ENCODE peak calls at places on chromosomes 3 and 15, in four cellular contexts. N is uterus, R is breast epithelium, S is HFF-Myc. V is an unnamed sample.

GRCh38 chr3:172673210-172673679 is 37.6 kb downstream of the NCEH1 start:
- DNase-seq in N (no peak), S (peak; percentile 67), R (no peak), V (no peak)

GRCh38 chr3:99883138-99883461 is 65.4 kb downstream of the CMSS1 start:
- DNase-seq in N (no peak), S (no peak), R (no peak), V (no peak)

GRCh38 chr15:99943466-99943865 is 210.2 kb upstream of the LYSMD4 start:
- DNase-seq in R (no peak), N (no peak), S (no peak), V (no peak)

GRCh38 chr15:35458176-35458856 is 87.6 kb downstream of the DPH6 start:
- DNase-seq in N (no peak), R (no peak), S (no peak), V (no peak)

GRCh38 chr3:127711021-127711420 is 38.3 kb downstream of the ABTB1 start:
- DNase-seq in N (no peak), S (no peak), R (no peak), V (no peak)

GRCh38 chr3:13104511-13104910 is 31.3 kb upstream of the IQSEC1 start:
- DNase-seq in R (no peak), N (no peak), S (no peak), V (no peak)

GRCh38 chr15:79724312-79724711 is 172.5 kb downstream of the MTHFS start:
- DNase-seq in S (peak; percentile 12), R (no peak), N (no peak), V (no peak)

GRCh38 chr15:88918738-88919137 is 5.6 kb upstream of the MFGE8 start:
- DNase-seq in N (peak; percentile 61), S (peak; percentile 91), R (no peak), V (peak; percentile 99)

GRCh38 chr15:89114974-89115373 is 26.7 kb downstream of the ABHD2 start:
- DNase-seq in N (peak; percentile 56), R (no peak), S (no peak), V (no peak)

GRCh38 chr3:147383617-147384016 is 22.7 kb downstream of the ZIC4 start:
- DNase-seq in S (no peak), R (no peak), N (no peak), V (no peak)

GRCh38 chr15:89119489-89120478 is 31.5 kb downstream of the ABHD2 start:
- DNase-seq in N (no peak), S (no peak), R (no peak), V (no peak)

GRCh38 chr3:2819571-2819970 is 290.6 kb downstream of the IL5RA start:
- DNase-seq in N (no peak), R (no peak), S (no peak), V (no peak)

GRCh38 chr3:63331520-63331919 is 53.4 kb downstream of the SYNPR start:
- DNase-seq in R (no peak), N (no peak), S (no peak), V (no peak)

GRCh38 chr15:87863152-87863551 is 393.4 kb downstream of the NTRK3 start:
- DNase-seq in R (no peak), N (no peak), S (no peak), V (no peak)

GRCh38 chr3:111848246-111848645 is 10.8 kb upstream of the PHLDB2 start:
- DNase-seq in R (no peak), N (no peak), S (no peak), V (no peak)

GRCh38 chr15:68449389-68449788 is 17.4 kb upstream of the ITGA11 start:
- DNase-seq in S (no peak), N (no peak), R (no peak), V (no peak)

GRCh38 chr3:13504161-13504831 is 24.2 kb downstream of the HDAC11 start:
- DNase-seq in N (no peak), S (no peak), R (no peak), V (no peak)

GRCh38 chr3:172061724-172062184 is 22.4 kb downstream of the FNDC3B start:
- DNase-seq in S (no peak), R (no peak), N (no peak), V (no peak)

GRCh38 chr3:58411036-58411435 is 22.6 kb downstream of the PDHB start:
- DNase-seq in S (no peak), N (no peak), R (no peak), V (no peak)

GRCh38 chr3:96756516-96756915 is 57.9 kb upstream of the EPHA6 start:
- DNase-seq in R (no peak), N (no peak), S (no peak), V (no peak)

GRCh38 chr3:175852560-175852959 is 993.4 kb downstream of the NAALADL2 start:
- DNase-seq in N (no peak), S (no peak), R (no peak), V (no peak)

DNA sequence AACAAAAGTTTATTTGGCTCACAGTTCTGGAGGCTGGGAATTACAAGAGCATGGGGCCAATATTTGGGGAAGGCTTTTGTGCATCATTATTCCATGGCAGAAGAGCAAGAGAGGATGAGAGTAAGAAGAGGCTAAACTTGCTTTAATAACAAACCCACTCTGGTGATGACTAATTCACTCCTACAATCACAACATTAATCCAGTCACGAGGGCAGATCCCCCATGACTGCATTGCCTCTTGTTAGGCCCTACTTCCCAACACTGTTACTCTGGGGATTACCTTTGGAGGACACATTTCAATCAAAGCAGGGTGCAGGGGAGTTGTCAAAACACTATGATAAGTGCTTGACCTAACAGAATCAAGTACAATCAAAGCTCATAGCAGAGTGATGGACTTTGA is 181.7 kb downstream of the BBX start:
- DNase-seq in N (no peak), R (no peak), S (no peak), V (peak; percentile 25)
- H3K4me3 ChIP-seq in N (no peak overlapping the region), R (no peak overlapping the region), S (no peak overlapping the region), V (no peak overlapping the region)

GRCh38 chr3:16482194-16482769 is 31.2 kb downstream of the RFTN1 start:
- DNase-seq in N (no peak), S (no peak), R (no peak), V (no peak)

GRCh38 chr3:16481570-16481897 is 32.0 kb downstream of the RFTN1 start:
- DNase-seq in S (no peak), N (no peak), R (no peak), V (no peak)

GRCh38 chr3:16478516-16478915 is 35.0 kb downstream of the RFTN1 start:
- DNase-seq in N (no peak), S (no peak), R (no peak), V (peak; percentile 62)

GRCh38 chr3:16482770-16483531 is 30.5 kb downstream of the RFTN1 start:
- DNase-seq in R (no peak), N (no peak), S (no peak), V (no peak)

DNA sequence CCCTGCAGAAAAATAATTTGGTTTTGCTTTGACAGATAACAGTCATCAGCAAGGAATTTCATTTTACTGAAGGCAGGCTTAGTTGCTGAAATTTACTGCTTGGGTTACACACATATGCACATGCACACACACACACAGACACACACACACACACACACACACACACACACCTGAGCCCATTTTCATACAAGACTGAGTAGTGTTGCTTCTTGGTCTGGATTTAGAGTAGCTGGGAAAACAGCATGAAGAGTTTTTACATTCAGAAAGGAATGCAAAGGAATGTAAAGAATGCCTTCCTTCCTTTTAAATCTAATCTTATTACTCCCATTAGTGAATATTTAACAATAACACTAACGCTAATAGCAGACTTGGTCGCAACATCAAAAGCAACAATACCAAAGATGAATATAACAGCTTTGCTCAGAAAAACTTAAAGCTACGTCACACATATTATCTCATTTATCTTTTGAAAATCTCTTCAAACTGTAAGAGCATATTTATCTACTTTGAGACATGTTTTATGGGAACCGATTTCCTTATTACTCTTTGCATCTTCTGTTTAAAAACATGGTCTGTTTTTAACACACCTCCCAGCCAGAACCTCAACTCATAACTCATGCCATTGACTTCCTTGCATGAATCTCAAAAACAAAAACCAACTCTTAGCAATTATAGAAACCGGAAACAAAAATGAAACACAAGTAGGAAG is 32.5 kb downstream of the RFTN1 start:
- DNase-seq in R (no peak), N (no peak), S (no peak), V (peak; percentile 50)
- H3K4me3 ChIP-seq in R (no peak overlapping the region), N (no peak overlapping the region), S (no peak overlapping the region), V (no peak overlapping the region)

GRCh38 chr3:153547984-153548383 is 386.0 kb downstream of the RAP2B start:
- DNase-seq in R (no peak), S (no peak), N (no peak), V (no peak)

GRCh38 chr3:153552887-153553604 is 391.0 kb downstream of the RAP2B start:
- DNase-seq in R (no peak), S (no peak), N (no peak), V (no peak)

GRCh38 chr3:153555919-153556318 is 393.9 kb downstream of the RAP2B start:
- DNase-seq in S (no peak), R (no peak), N (no peak), V (no peak)

GRCh38 chr3:153553605-153553945 is 391.5 kb downstream of the RAP2B start:
- DNase-seq in N (no peak), R (no peak), S (no peak), V (no peak)
- H3K4me3 ChIP-seq in N (no peak overlapping the region), R (no peak overlapping the region), S (no peak overlapping the region), V (no peak overlapping the region)

GRCh38 chr3:126354776-126355175 is 2.4 kb downstream of the KLF15 start:
- DNase-seq in N (no peak), S (no peak), R (no peak), V (no peak)
- H3K4me3 ChIP-seq in N (no peak overlapping the region), S (no peak overlapping the region), R (peak overlapping the region; percentile 82), V (no peak overlapping the region)

GRCh38 chr15:77016321-77016695 is 21.4 kb downstream of the PSTPIP1 start:
- DNase-seq in S (no peak), R (no peak), N (no peak), V (no peak)

GRCh38 chr15:77013786-77014136 is 18.8 kb downstream of the PSTPIP1 start:
- DNase-seq in R (no peak), S (no peak), N (no peak), V (no peak)

GRCh38 chr15:77012868-77013267 is 17.9 kb downstream of the PSTPIP1 start:
- DNase-seq in R (no peak), N (no peak), S (no peak), V (no peak)

GRCh38 chr15:77015651-77016320 is 20.9 kb downstream of the PSTPIP1 start:
- DNase-seq in S (no peak), N (no peak), R (no peak), V (no peak)

DNA sequence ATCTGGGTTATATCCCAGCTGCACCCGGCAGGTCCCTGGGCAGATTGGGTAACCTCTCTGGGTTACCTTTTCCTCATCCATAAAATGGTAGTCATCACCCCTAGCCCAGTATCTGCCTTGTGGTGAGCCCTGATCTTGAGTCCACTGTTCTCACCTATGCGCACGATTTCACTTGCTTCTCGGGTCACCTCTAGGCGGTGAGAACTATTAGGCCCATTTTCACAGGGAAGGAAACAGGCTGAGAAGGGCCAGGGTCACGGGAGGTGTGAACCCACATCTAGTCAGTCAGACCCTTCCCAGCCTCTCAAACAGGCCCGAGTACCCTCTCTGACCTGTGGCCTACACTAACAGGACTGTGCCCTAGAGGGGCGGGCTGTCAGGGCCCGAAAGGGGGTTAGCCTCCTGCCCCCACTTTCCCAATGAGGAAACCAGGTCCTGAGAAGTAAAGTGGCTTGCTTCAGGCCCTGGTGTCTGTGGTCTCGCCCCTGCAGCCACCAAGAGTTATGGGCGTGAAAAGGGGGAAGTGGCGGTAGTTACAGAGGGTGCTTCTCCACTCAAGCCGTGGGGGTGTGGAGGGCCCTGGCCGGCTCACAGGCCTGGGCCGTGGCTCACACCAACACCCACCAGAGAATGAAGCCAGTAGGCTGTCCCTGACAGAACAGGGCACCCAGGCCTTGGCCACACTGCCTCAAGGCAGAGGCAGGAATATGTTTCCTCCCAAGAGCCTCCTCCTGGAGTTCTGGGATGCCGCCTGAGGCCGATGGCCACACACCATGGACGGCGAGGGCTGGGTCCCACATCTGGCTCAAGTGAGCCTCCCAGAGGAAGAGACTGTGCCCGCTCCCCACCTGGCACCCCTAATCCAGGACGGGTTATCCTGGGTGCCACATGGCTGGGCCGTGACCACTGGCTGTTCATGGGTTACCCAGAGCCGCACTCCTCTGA is 19.5 kb downstream of the PSTPIP1 start:
- DNase-seq in S (no peak), N (no peak), R (no peak), V (no peak)
- H3K4me3 ChIP-seq in S (no peak overlapping the region), N (no peak overlapping the region), R (no peak overlapping the region), V (no peak overlapping the region)